ENCODE peak calls at places on chromosomes 13 and 19, in four cellular contexts. M is adrenal gland, L is NB4, S is GM10248. K is an unnamed sample.

GRCh38 chr13:27012482-27013197 is 159.0 kb downstream of the USP12 start:
- DNase-seq in L (peak), M (no peak), S (no peak), K (no peak)

GRCh38 chr13:23990443-23990842 is 93.1 kb upstream of the C1QTNF9B start:
- DNase-seq in S (no peak), L (no peak), M (no peak), K (no peak)

GRCh38 chr13:28636677-28637317 is 22.1 kb upstream of the POMP start:
- DNase-seq in S (peak), M (peak), L (peak), K (no peak)

GRCh38 chr19:55670280-55671053 is 4.6 kb upstream of the EPN1 start:
- DNase-seq in S (no peak), M (peak), L (peak), K (no peak)

GRCh38 chr19:38362076-38362945 is 12.1 kb upstream of the PSMD8 start:
- DNase-seq in S (peak), M (peak), L (peak), K (peak)

GRCh38 chr19:54299515-54299914 is 13.5 kb downstream of the LILRA5 start:
- DNase-seq in L (no peak), M (no peak), S (no peak), K (no peak)

GRCh38 chr13:70812481-70812880 is 704.2 kb upstream of the KLHL1 start:
- DNase-seq in S (no peak), M (no peak), L (no peak), K (no peak)

GRCh38 chr19:53132231-53132991 is at the start of gene ZNF415:
- DNase-seq in S (peak), L (no peak), M (peak), K (peak)

GRCh38 chr13:25977216-25977615 is 74.6 kb downstream of the SHISA2 start:
- DNase-seq in L (no peak), M (no peak), S (no peak), K (no peak)

GRCh38 chr13:70842062-70842644 is 733.9 kb upstream of the KLHL1 start:
- DNase-seq in S (no peak), L (no peak), M (no peak), K (no peak)

GRCh38 chr13:96967248-96967745 is 27.0 kb downstream of the OXGR1 start:
- DNase-seq in M (no peak), L (no peak), S (no peak), K (no peak)

GRCh38 chr19:16293133-16294085 is 31.2 kb upstream of the KLF2 start:
- DNase-seq in S (no peak), M (peak), L (peak), K (no peak)

GRCh38 chr13:110301083-110301482 is 5.9 kb downstream of the COL4A1 start:
- DNase-seq in L (no peak), M (no peak), S (no peak), K (no peak)

GRCh38 chr13:72726721-72727416 is 560 bp downstream of the MZT1 start:
- DNase-seq in M (peak), L (peak), S (peak), K (no peak)

GRCh38 chr13:51519839-51520238 is 64.4 kb upstream of the WDFY2 start:
- DNase-seq in S (no peak), M (no peak), L (no peak), K (no peak)

GRCh38 chr19:50695251-50696064 is 24.1 kb downstream of the SHANK1 start:
- DNase-seq in S (peak), M (no peak), L (peak), K (peak)

DNA sequence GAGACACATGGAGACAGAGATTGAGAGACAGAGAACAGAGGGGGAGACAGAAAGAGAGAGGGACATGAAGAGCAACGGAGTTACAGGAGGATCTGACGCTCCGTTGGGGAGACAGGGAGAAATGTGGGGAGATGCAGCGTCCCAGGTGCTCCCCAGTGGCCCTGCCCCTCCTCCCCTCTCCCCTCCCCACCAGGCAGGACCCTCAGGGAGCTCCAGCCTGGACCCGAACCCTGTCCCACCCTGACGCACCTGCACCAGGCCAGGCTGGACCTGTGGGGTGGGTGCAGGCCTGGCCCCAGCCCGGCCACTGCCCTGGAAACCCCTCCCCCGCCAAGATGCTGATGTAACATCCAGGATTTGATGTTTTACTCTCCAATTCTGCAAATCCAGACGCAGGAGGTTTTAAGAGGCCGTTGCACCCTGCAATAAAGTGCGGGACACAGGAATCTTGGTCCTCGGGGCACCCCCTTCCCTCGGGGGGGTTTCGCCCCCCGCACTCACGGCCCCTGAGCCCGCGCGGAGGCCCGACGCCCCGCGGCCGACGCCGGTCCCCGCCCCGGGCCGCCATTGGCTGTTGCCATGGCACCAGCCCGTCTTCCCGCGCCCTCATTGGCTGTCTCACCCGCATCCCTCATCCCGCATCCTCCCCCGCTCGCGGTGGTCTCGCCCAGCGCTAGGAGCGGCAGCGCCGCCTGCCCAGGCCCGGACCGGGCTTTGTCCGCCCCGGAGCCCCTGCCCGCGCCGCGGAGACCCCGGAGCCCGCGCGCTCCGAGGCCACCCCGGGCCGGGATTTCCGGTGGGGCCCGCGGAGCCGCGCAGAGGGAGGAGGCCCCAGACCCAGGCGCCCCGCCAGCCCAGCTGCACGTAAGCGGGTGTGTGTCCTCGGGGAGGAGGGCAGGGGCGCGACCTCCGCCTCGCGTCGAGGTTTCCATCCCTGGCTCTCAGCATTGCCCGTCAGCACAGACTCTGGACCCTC is at the start of gene APC2:
- DNase-seq in L (no peak), M (no peak), S (no peak), K (peak)
- TF ChIP-seq CTCF in L (no peak), M (no peak), S (no peak), K (no peak)

GRCh38 chr19:15265849-15266248 is 33.6 kb upstream of the EPHX3 start:
- DNase-seq in S (no peak), M (peak), L (no peak), K (no peak)
- TF ChIP-seq CTCF in S (no peak), M (peak), L (no peak), K (no peak)

DNA sequence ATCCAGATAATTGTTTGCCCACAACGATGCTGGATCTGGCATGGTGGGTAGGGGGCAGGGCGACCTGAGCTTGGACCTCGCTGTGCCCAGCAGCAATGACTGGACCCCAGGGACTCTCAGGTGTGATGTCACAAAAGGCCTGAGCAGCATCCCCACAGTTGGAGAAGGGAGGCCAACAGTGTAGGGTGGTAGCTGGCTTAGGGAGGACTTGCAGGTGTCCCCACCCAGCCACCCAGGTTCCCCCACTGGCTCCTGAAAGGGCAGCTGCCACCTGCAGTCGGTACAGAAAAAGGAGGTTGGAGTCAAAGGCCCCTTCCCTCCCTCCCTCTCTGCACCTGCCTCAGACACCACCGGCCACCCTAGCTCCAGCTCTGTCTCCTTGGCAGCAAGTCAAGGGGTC is at the start of gene PCP2:
- DNase-seq in L (no peak), M (no peak), S (no peak), K (no peak)
- TF ChIP-seq CTCF in L (no peak), M (no peak), S (no peak), K (no peak)

DNA sequence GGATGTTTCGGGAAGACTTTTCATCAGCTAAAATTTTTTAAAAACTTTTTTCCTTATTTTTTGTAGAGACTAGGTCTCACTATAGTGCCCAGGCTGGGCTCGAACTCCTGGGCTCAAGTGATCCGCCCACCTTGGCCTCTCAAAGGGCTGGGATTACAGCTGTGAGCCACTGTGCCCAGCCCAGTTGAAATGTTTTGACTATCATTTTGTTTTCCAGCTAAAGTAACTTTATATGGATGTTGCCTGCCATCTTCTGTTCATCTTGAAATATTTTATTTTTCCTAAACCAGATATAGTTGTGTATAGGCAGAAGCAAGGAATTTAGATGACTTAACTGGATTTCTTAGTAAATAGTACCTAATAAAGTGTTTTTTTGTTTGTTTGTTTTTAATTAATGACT is 7.0 kb downstream of the CAB39L start:
- DNase-seq in M (peak), L (no peak), S (no peak), K (no peak)
- TF ChIP-seq CTCF in M (peak), L (no peak), S (no peak), K (peak)

GRCh38 chr13:40341501-40341900 is 324.9 kb downstream of the FOXO1 start:
- DNase-seq in L (no peak), M (no peak), S (no peak), K (no peak)
- TF ChIP-seq CTCF in L (no peak), M (no peak), S (no peak), K (no peak)

GRCh38 chr19:45250832-45251451 is at the start of gene MARK4:
- DNase-seq in M (peak), L (peak), S (peak), K (peak)
- TF ChIP-seq CTCF in M (no peak), L (no peak), S (no peak), K (no peak)

GRCh38 chr13:87169337-87169736 is 501.8 kb upstream of the SLITRK5 start:
- DNase-seq in S (no peak), L (no peak), M (no peak), K (no peak)
- TF ChIP-seq CTCF in S (no peak), L (no peak), M (no peak), K (no peak)